ENCODE peak calls at places on chromosomes 1 and 21, in four cellular contexts. K, Z, A and H are unnamed samples.
A peak's percentile ranks its signal among the peaks of the same experiment; 100 is the strongest.

GRCh38 chr1:15948091-15948591 is 27.8 kb downstream of the ZBTB17 start:
- DNase-seq in K (peak; percentile 24), A (no peak), Z (no peak), H (peak; percentile 45)

GRCh38 chr1:30051777-30052176 is 671.6 kb downstream of the MATN1 start:
- DNase-seq in Z (no peak), A (no peak), K (no peak), H (no peak)

GRCh38 chr1:161382214-161383019 is 14.7 kb upstream of the CFAP126 start:
- DNase-seq in Z (peak; percentile 60), A (peak; percentile 91), K (peak; percentile 74), H (peak; percentile 59)

GRCh38 chr1:67687198-67687545 is 2.2 kb downstream of the GADD45A start:
- DNase-seq in K (peak; percentile 39), A (no peak), Z (no peak), H (no peak)

GRCh38 chr1:12537906-12538461 is 80.0 kb downstream of the DHRS3 start:
- DNase-seq in Z (no peak), A (no peak), K (no peak), H (no peak)

GRCh38 chr21:41883582-41883981 is 4.4 kb upstream of the PRDM15 start:
- DNase-seq in A (no peak), Z (no peak), K (no peak), H (no peak)

GRCh38 chr21:29885491-29885890 is 54.3 kb downstream of the GRIK1 start:
- DNase-seq in K (no peak), A (no peak), Z (no peak), H (no peak)

GRCh38 chr1:201375169-201375568 is 2.3 kb downstream of the TNNT2 start:
- DNase-seq in A (peak; percentile 67), Z (no peak), K (no peak), H (peak; percentile 30)

GRCh38 chr1:48236716-48237470 is 14.4 kb downstream of the SLC5A9 start:
- DNase-seq in Z (peak; percentile 62), K (peak; percentile 42), A (peak; percentile 59), H (peak; percentile 57)

GRCh38 chr1:178818416-178818815 is 52.5 kb downstream of the ANGPTL1 start:
- DNase-seq in K (no peak), A (peak; percentile 4), Z (no peak), H (no peak)

GRCh38 chr1:32151319-32151787 is 28.1 kb upstream of the TXLNA start:
- DNase-seq in A (no peak), K (no peak), Z (peak; percentile 16), H (peak; percentile 55)

GRCh38 chr1:113792986-113793385 is 19.3 kb downstream of the RSBN1 start:
- DNase-seq in Z (no peak), A (peak; percentile 87), K (no peak), H (no peak)

GRCh38 chr1:75345538-75346292 is 211.5 kb downstream of the LHX8 start:
- DNase-seq in K (no peak), A (no peak), Z (no peak), H (no peak)

GRCh38 chr1:154975409-154976205 is 1.1 kb downstream of the CKS1B start:
- DNase-seq in Z (no peak), A (no peak), K (peak; percentile 50), H (peak; percentile 64)

GRCh38 chr1:76868154-76868882 is 1.0 kb downstream of the ST6GALNAC5 start:
- DNase-seq in A (peak; percentile 13), Z (peak; percentile 88), K (no peak), H (peak; percentile 90)

GRCh38 chr1:64476251-64476952 is 6.5 kb downstream of the CACHD1 start:
- DNase-seq in A (peak; percentile 29), Z (no peak), K (no peak), H (no peak)

GRCh38 chr1:216721878-216722277 is 1.4 kb downstream of the ESRRG start:
- DNase-seq in K (no peak), Z (no peak), A (no peak), H (no peak)

GRCh38 chr1:216731562-216731961 is 8.3 kb upstream of the ESRRG start:
- DNase-seq in K (no peak), A (no peak), Z (no peak), H (no peak)

GRCh38 chr1:216722841-216723240 is 388 bp downstream of the ESRRG start:
- DNase-seq in Z (no peak), A (no peak), K (no peak), H (peak; percentile 55)

GRCh38 chr1:216723274-216723780 is at the start of gene ESRRG:
- DNase-seq in Z (peak; percentile 75), K (no peak), A (no peak), H (peak; percentile 79)

GRCh38 chr1:216726435-216726834 is 3.2 kb upstream of the ESRRG start:
- DNase-seq in A (no peak), Z (no peak), K (no peak), H (no peak)
- TF ChIP-seq EZH2phosphoT487 in A (no peak), Z (no peak), K (no peak), H (no peak)

GRCh38 chr1:152657677-152658076 is 5.5 kb upstream of the LCE2D start:
- DNase-seq in A (no peak), Z (no peak), K (no peak), H (no peak)
- H3K9me3 ChIP-seq in A (no peaks in the 10 kb centered on the region), Z (no peaks in the 10 kb centered on the region), K (no peaks in the 10 kb centered on the region), H (peaks cover 23% of the 10 kb centered on the region)

DNA sequence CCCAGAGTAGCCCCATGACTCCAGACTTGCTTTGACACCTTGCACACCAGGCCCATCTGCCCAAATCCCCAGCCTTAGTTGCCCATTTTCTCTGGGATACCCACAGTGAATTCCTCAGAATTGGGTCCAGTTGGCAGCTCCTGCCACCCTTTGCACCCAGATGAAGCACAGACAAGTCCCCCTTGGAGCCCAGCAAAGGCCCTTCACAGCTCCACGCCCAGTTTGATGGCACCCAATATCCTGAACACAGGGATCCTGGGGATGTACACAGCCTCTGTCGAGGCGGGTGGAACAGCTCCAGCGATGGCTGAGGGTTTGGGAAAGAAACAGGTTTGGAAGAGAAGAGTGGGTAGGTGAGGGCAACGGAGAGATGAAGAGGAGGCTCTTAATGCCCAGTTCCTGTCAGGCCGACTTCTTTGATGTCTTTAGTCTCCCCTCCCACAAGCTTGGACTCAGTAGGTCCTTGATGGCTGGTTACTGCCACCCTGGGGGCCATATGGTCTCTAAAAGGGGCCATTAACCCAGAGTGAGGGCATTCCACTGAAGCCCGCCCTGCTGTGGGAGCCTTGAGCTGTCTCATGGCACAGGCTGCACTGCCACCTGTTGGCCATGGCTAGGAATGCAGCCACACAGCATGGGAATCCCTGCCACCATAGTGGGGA is 21.7 kb downstream of the TMEM53 start:
- DNase-seq in Z (peak; percentile 88), K (peak; percentile 76), A (peak; percentile 87), H (peak; percentile 85)
- TF ChIP-seq EZH2phosphoT487 in Z (no peak), K (no peak), A (no peak), H (no peak)

DNA sequence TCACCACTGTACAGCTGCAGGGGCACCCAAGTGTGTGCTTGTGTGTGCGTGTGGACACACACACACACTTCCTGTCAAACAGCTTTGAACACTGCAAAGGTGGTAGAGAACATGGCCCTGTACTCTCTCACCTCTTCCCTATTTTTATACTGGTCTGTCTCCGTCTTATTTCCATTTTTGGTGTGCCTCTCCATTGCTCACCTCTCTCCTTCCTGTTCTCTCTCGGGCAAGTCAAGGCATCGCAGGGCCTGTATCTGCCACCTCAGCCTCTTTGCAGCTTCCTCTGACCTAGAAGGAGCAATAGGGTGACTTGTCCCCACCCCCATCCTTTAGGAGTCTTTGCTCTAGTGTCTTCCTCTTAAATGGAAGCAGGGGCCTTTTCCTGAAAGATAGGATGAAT is 2.2 kb downstream of the SMCP start:
- DNase-seq in Z (no peak), K (no peak), A (no peak), H (no peak)
- H3K9me3 ChIP-seq in Z (no peaks in the 10 kb centered on the region), K (no peaks in the 10 kb centered on the region), A (no peaks in the 10 kb centered on the region), H (peaks cover 5% of the 10 kb centered on the region)